ENCODE peak calls at places on chromosome 13, in seven cellular contexts. C, M, F, R, J, H and E are unnamed samples.

GRCh38 chr13:61880576-61881283 is 465.1 kb upstream of the PCDH20 start:
- DNase-seq in F (no peak), R (no peak), M (peak; percentile 71), C (no peak), J (no peak), H (no peak), E (no peak)

GRCh38 chr13:22549126-22549525 is 631.7 kb upstream of the SGCG start:
- DNase-seq in H (no peak), C (no peak), M (no peak), F (no peak), J (no peak), R (no peak), E (no peak)

GRCh38 chr13:59483441-59484116 is 680.1 kb downstream of the DIAPH3 start:
- DNase-seq in M (no peak), R (no peak), F (no peak), H (no peak), J (no peak), C (no peak), E (no peak)

GRCh38 chr13:66265446-66265845 is 964.7 kb downstream of the PCDH9 start:
- DNase-seq in J (no peak), F (no peak), R (no peak), C (peak; percentile 1), H (no peak), M (no peak), E (no peak)

GRCh38 chr13:51066091-51066831 is 44.8 kb downstream of the C13orf42 start:
- DNase-seq in H (no peak), C (peak; percentile 46), F (no peak), J (no peak), R (no peak), M (no peak), E (no peak)

GRCh38 chr13:46170687-46171086 is 11.3 kb downstream of the LCP1 start:
- DNase-seq in J (no peak), R (no peak), M (peak; percentile 93), C (no peak), F (no peak), H (no peak), E (no peak)

GRCh38 chr13:100984349-100984748 is 309.8 kb upstream of the TMTC4 start:
- DNase-seq in F (no peak), J (no peak), C (no peak), R (no peak), M (no peak), H (no peak), E (no peak)

GRCh38 chr13:57633950-57634828 is 2.6 kb downstream of the PCDH17 start:
- DNase-seq in J (no peak), M (no peak), H (peak; percentile 51), C (no peak), F (no peak), R (peak; percentile 65), E (no peak)

GRCh38 chr13:44184740-44185139 is 188.9 kb upstream of the SERP2 start:
- DNase-seq in M (no peak), F (no peak), J (no peak), R (no peak), C (no peak), H (no peak), E (no peak)

GRCh38 chr13:60758637-60759036 is 361.6 kb downstream of the TDRD3 start:
- DNase-seq in H (no peak), F (no peak), C (no peak), R (no peak), M (no peak), J (no peak), E (no peak)

GRCh38 chr13:79966502-79966901 is 374.4 kb downstream of the SPRY2 start:
- DNase-seq in M (no peak), J (no peak), C (no peak), F (no peak), H (no peak), R (no peak), E (no peak)

GRCh38 chr13:20461860-20462532 is 63.7 kb downstream of the CRYL1 start:
- DNase-seq in J (no peak), F (no peak), C (no peak), H (no peak), M (peak; percentile 16), R (no peak), E (no peak)

GRCh38 chr13:75372517-75372916 is 109.5 kb downstream of the TBC1D4 start:
- DNase-seq in M (peak; percentile 51), F (peak; percentile 13), H (no peak), C (peak; percentile 48), R (no peak), J (no peak), E (no peak)

GRCh38 chr13:25732146-25732865 is 319.5 kb downstream of the SHISA2 start:
- DNase-seq in H (no peak), J (no peak), M (no peak), R (no peak), C (peak; percentile 92), F (no peak), E (no peak)

GRCh38 chr13:103948477-103948876 is 882.3 kb upstream of the SLC10A2 start:
- DNase-seq in R (no peak), F (no peak), J (no peak), C (peak; percentile 14), M (no peak), H (no peak), E (no peak)

GRCh38 chr13:41196011-41196410 is 1.6 kb upstream of the KBTBD7 start:
- DNase-seq in H (no peak), J (no peak), F (no peak), C (no peak), R (no peak), M (no peak), E (no peak)

GRCh38 chr13:41199061-41199460 is 4.7 kb upstream of the KBTBD7 start:
- DNase-seq in C (no peak), H (no peak), F (no peak), M (no peak), J (no peak), R (no peak), E (no peak)

GRCh38 chr13:41199526-41199925 is 5.2 kb upstream of the KBTBD7 start:
- DNase-seq in R (no peak), H (no peak), M (no peak), C (no peak), F (no peak), J (no peak), E (no peak)

GRCh38 chr13:41196620-41197019 is 2.3 kb upstream of the KBTBD7 start:
- DNase-seq in C (no peak), F (no peak), M (peak; percentile 48), H (no peak), R (no peak), J (no peak), E (no peak)

DNA sequence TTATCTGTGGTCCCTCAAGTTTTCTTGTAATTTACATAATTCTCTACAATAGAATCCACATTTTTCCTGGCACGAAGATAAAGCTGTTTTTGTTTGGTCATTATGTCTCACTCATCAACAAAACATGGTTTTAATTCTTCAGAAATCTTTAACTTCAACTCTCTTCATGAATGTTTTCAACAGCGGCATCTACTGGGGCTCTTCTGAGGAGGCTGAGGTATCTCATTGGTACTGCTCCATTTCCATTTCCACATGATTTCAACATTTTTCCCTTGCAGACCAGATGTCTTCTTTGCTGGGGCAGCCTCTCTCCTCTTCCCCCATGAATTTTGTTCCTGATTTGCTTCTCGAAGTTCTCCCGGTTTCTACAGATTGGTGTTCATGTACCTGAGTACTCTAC is 5.8 kb upstream of the KBTBD7 start:
- DNase-seq in R (no peak), J (no peak), H (no peak), F (no peak), C (no peak), M (no peak), E (no peak)
- TF ChIP-seq CTCF in R (no peak), J (peak; percentile 20), H (no peak), F (no peak), C (no peak), M (no peak), E (peak; percentile 43)

DNA sequence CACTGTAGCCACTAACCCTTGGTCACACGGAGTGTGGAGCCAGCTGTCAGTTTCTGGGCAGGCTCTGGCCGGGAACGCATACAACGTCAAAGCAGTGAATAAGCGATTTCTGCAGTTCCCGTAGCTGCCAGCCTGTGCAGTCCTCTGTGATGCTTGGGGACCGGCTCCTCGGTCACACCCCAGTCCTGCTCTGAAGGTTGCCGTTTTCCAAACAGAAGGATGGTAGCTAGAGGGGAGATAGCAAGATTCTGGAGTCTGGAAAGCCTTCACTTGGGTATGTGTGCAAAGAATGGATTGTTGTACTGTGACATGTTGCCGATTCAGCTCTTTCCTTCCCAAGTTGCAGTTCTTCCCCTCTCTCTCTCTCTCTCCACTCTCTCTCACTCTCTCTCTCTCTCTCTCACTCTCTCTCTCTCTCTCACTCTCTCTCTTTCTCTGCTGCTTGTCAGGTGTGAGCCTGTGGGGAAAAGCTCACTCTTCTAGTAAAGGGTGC is 38.7 kb upstream of the C1QTNF9 start:
- DNase-seq in M (peak; percentile 68), F (no peak), R (peak; percentile 88), H (peak; percentile 86), J (no peak), C (peak; percentile 49), E (no peak)
- H3K4me3 ChIP-seq in M (peak overlapping the region; percentile 47), F (no peak overlapping the region), R (peak overlapping the region; percentile 45), H (peak overlapping the region; percentile 35), J (no peak overlapping the region), C (peak overlapping the region; percentile 53), E (peak overlapping the region; percentile 26)

GRCh38 chr13:41658057-41658642 is 200.8 kb downstream of the RGCC start:
- DNase-seq in M (no peak), R (no peak), F (no peak), C (peak; percentile 74), H (no peak), J (no peak), E (peak; percentile 25)

GRCh38 chr13:41660426-41660825 is 203.1 kb downstream of the RGCC start:
- DNase-seq in R (no peak), M (no peak), J (no peak), H (no peak), C (no peak), F (no peak), E (no peak)

GRCh38 chr13:41652735-41653361 is 195.5 kb downstream of the RGCC start:
- DNase-seq in R (no peak), F (peak; percentile 7), H (no peak), J (peak; percentile 41), M (peak; percentile 65), C (no peak), E (no peak)

GRCh38 chr13:41654800-41655199 is 197.4 kb downstream of the RGCC start:
- DNase-seq in F (no peak), H (no peak), C (no peak), R (no peak), M (peak; percentile 17), J (no peak), E (no peak)

GRCh38 chr13:41655997-41656396 is 198.6 kb downstream of the RGCC start:
- DNase-seq in F (no peak), R (no peak), C (no peak), H (no peak), M (no peak), J (no peak), E (no peak)
- TF ChIP-seq CTCF in F (no peak), R (no peak), C (no peak), H (no peak), M (no peak), J (no peak), E (no peak)

DNA sequence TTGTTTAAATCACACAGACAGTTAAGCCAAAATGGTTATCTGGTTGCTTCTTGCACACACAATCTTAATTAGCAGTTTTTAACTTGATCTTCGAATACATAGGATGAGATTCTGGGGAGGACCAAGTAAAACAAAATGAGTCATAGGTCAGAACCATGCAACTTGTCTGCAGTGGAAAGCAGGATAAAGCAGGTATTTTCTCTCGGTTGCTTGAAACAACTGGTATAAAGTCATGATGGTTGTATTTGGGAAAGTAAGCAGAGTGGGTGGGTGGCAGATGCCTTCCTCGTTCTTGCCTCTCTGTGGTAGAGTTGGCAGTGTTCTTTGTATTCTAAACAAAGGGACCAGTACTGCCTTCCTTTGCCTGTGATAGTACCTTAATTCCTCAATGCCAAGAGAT is 167.0 kb downstream of the COG6 start:
- DNase-seq in J (no peak), H (no peak), F (no peak), R (no peak), C (peak; percentile 27), M (no peak), E (no peak)
- H3K4me3 ChIP-seq in J (no peak overlapping the region), H (no peak overlapping the region), F (no peak overlapping the region), R (no peak overlapping the region), C (no peak overlapping the region), M (no peak overlapping the region), E (no peak overlapping the region)